ENCODE peak calls at places on chromosome 21, in five cellular contexts. U, L, F, M and G are unnamed samples. For H3K4me1 and H3K36me3, the result is how much of the 10 kb centered on the place peaks cover.

GRCh38 chr21:27149034-27149433 is 182.1 kb upstream of the ADAMTS5 start:
- DNase-seq in U (no peak), L (peak), F (no peak), M (peak), G (no peak)

GRCh38 chr21:19236209-19236608 is 832.6 kb upstream of the TMPRSS15 start:
- DNase-seq in U (no peak), L (no peak), F (no peak), M (no peak), G (no peak)

GRCh38 chr21:41768371-41769042 is 1.7 kb upstream of the RIPK4 start:
- DNase-seq in U (peak), L (peak), F (no peak), M (peak), G (peak)

GRCh38 chr21:33682992-33683627 is 40.8 kb downstream of the ITSN1 start:
- DNase-seq in U (no peak), L (peak), F (no peak), M (peak), G (no peak)

GRCh38 chr21:18335651-18336050 is 67.9 kb downstream of the TMPRSS15 start:
- DNase-seq in U (no peak), L (no peak), F (no peak), M (no peak), G (no peak)

GRCh38 chr21:36235058-36235582 is 78.5 kb downstream of the DOP1B start:
- DNase-seq in U (no peak), L (no peak), F (no peak), M (no peak), G (peak)

GRCh38 chr21:27550258-27550657 is 583.4 kb upstream of the ADAMTS5 start:
- DNase-seq in U (no peak), L (no peak), F (no peak), M (peak), G (no peak)

GRCh38 chr21:16305686-16306085 is 575.9 kb downstream of the USP25 start:
- DNase-seq in U (no peak), L (peak), F (no peak), M (no peak), G (no peak)

GRCh38 chr21:17472592-17473271 is 40.1 kb upstream of the CXADR start:
- DNase-seq in U (no peak), L (no peak), F (no peak), M (no peak), G (peak)

GRCh38 chr21:16169102-16169511 is 439.3 kb downstream of the USP25 start:
- DNase-seq in U (no peak), L (peak), F (no peak), M (peak), G (no peak)

GRCh38 chr21:25647632-25648031 is 8.6 kb downstream of the JAM2 start:
- DNase-seq in U (no peak), L (no peak), F (no peak), M (no peak), G (no peak)

GRCh38 chr21:41953831-41954653 is at the start of gene C2CD2:
- DNase-seq in U (peak), L (peak), F (peak), M (peak), G (peak)

GRCh38 chr21:25186278-25186677 is 421.0 kb downstream of the MRPL39 start:
- DNase-seq in U (no peak), L (no peak), F (no peak), M (no peak), G (no peak)

DNA sequence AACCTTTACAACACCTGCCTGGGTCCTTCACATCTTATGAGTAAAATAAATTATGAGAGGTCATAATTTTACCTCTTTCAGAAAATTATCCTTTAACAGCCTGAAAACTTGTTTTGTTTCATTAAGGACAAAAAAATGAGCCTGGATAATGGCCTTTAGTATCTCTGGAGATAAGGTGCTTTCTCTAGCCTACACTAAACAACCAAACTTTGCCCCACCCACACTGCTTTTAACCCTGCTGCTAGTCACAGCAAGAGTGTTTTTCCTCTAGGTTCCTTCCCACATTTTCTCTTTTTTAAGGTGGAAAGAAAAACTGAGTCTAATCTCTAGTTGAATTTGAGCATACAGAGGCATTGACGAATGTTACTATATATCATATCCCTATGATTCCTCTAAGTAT is 101.7 kb upstream of the KRTAP19-8 start:
- DNase-seq in U (no peak), L (no peak), F (no peak), M (no peak), G (no peak)
- H3K4me1 ChIP-seq in U (under half), L (under half), F (under half), M (under half), G (under half)

GRCh38 chr21:34835526-34835925 is 166.7 kb downstream of the CLIC6 start:
- DNase-seq in U (no peak), L (peak), F (no peak), M (no peak), G (no peak)
- H3K36me3 ChIP-seq in U (under half), L (half or more), F (under half), M (under half), G (under half)

GRCh38 chr21:38293765-38294164 is 37.0 kb downstream of the KCNJ15 start:
- DNase-seq in U (peak), L (no peak), F (no peak), M (no peak), G (peak)

GRCh38 chr21:38293113-38293512 is 36.3 kb downstream of the KCNJ15 start:
- DNase-seq in U (peak), L (no peak), F (no peak), M (no peak), G (no peak)

GRCh38 chr21:38289697-38290096 is 32.9 kb downstream of the KCNJ15 start:
- DNase-seq in U (no peak), L (peak), F (no peak), M (peak), G (no peak)

GRCh38 chr21:38290809-38291208 is 34.0 kb downstream of the KCNJ15 start:
- DNase-seq in U (no peak), L (no peak), F (no peak), M (no peak), G (no peak)

DNA sequence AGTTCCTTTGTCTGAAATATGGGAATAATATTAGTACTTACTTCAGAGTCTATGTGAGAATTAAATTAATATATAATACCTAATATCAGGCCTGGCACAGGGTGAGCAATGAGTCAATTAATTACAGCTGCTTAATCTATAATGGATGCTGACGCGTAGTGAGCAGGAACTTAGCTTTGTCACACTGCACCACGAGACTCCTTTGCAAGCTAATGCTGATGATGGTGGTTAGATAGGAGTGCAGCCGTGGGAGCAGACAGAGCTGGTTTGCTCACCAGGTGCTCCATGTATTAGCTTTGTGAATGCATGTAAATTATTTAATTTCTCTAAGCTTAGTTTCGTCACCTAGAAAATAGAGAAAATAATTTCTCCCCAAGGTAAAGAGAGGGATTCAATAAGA is 35.1 kb downstream of the KCNJ15 start:
- DNase-seq in U (no peak), L (no peak), F (no peak), M (no peak), G (no peak)
- H3K4me1 ChIP-seq in U (under half), L (half or more), F (under half), M (under half), G (under half)

DNA sequence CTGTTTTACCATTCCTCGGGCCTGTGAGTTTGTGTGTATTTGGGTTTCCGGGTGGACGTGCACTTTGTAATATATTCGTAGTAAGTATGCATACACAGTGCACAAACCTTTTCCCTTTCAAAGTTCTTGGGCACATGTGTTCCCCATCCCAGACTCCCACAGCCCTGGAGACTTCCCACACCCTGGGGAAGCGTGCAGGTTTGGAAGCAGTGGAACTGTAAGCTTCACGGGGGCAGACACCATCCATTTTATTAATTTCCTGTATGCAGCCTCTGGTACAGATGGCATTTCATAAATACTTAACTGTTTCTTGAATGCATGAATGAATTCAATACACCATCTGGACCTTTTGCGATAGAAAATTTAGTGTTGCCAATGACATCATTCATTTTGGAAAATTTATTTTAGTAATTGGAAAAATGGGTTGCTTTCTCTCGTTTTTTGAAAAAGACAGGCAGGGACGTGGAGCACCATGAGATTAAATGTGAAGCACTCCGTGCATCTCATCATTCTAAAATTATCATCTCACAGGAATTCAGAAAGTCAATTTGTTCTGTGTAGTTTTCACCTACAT is 10.8 kb downstream of the ETS2 start:
- DNase-seq in U (no peak), L (no peak), F (no peak), M (no peak), G (no peak)
- H3K36me3 ChIP-seq in U (under half), L (half or more), F (half or more), M (half or more), G (half or more)

GRCh38 chr21:44502559-44502958 is 37.4 kb downstream of the KRTAP10-1 start:
- DNase-seq in U (no peak), L (no peak), F (no peak), M (no peak), G (no peak)
- H3K4me1 ChIP-seq in U (under half), L (under half), F (under half), M (under half), G (under half)

GRCh38 chr21:43799301-43799840 is 10.0 kb downstream of the RRP1 start:
- DNase-seq in U (no peak), L (no peak), F (no peak), M (no peak), G (no peak)
- H3K36me3 ChIP-seq in U (under half), L (under half), F (half or more), M (half or more), G (under half)

DNA sequence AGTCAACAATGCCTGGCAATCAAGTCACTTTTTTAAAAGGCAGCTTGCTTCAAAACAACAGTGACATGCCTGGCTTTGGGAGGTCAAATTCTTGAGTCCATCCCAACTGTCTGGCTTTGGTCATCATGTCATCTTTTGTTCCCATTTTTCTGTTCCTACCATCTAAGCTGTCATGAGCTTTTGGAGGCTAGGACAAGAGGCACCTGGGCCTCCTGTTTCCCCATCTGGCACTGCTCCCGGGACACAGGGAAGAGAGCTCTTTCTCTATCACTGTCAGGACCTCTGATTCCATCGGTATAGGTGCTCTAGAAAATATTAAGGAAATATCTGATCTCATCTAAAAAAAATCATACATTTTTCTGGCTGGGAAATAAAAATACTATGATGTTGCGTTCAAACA is 156.3 kb downstream of the CLIC6 start:
- DNase-seq in U (no peak), L (no peak), F (no peak), M (no peak), G (no peak)
- H3K4me1 ChIP-seq in U (under half), L (under half), F (under half), M (under half), G (under half)

DNA sequence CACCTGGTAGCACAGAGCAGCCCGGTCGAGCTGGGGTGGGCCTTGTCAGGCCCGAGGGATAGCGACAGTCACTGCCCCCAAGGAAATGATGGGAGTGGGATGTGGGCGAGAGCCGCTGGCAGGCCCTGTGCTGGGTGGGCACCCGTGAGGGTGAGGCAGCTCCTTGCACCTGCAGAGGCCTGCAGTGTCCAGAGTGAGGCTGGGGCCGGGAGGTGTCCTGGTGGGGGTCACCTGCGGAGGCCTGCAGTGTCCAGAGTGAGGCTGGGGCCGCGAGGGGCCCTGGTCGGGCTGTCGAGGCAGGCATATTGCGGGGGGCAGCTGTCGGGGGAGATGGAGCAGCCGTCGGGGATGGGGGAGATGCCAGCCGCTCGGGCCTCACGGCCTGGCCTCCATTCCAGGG is 49.5 kb downstream of the SLC19A1 start:
- DNase-seq in U (no peak), L (no peak), F (no peak), M (no peak), G (no peak)
- H3K36me3 ChIP-seq in U (under half), L (under half), F (half or more), M (half or more), G (under half)

GRCh38 chr21:14688412-14688811 is 142.3 kb upstream of the SAMSN1 start:
- DNase-seq in U (no peak), L (no peak), F (no peak), M (no peak), G (no peak)
- H3K4me1 ChIP-seq in U (under half), L (under half), F (under half), M (under half), G (under half)

DNA sequence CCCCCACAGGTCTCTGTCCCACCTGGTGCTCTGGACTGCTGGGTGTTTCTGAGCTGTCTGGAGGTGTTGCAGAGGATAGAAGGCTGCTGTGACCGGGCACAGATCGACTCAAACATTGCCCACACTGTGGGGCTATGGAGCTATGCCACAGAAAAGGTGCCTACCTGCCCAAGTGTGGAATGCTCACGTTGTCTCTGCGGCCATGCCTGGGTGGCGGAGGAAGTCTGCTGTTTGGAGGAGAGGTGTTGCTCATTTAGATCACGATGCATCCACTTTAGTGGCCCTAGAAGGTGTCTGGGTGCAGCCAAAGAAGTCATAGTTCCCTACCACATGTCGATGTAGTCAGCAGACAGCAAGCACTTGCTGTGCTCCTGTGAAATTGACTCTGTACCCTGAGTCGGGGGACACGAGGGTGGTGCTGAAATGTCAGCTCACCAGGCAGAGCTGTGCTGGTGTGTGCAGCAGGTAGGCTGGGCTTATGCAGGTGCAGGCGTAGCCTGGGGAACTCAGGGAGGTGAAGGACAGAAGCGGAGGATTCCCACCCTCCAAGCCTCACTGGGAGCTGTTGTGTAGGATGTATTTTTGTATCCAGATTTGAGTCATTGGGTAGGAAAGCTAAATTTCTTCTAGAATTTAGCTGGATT is 32.8 kb upstream of the PWP2 start:
- DNase-seq in U (no peak), L (no peak), F (no peak), M (no peak), G (no peak)
- H3K36me3 ChIP-seq in U (under half), L (under half), F (half or more), M (under half), G (under half)